ENCODE peak calls at places on chromosomes 11 and 22, in nine cellular contexts. K is heart left ventricle, D is DND-41, P is PC-3, C is right lobe of liver, U is GM12878, G is RWPE1, Z is right atrium auricular region, R is fibroblast of lung. E is an unnamed sample.

GRCh38 chr11:14237333-14237988 is 121.5 kb downstream of the RRAS2 start:
- DNase-seq in C (no peak), P (no peak), U (peak; percentile 76), K (no peak), R (no peak), G (no peak), D (no peak), Z (no peak), E (no peak)

GRCh38 chr11:19597194-19597593 is 115.4 kb upstream of the NAV2 start:
- DNase-seq in Z (no peak), K (no peak), D (no peak), P (peak; percentile 11), R (peak; percentile 73), C (no peak), U (no peak), G (peak; percentile 10), E (no peak)

GRCh38 chr11:64804346-64805210 is 1.6 kb upstream of the MAP4K2 start:
- DNase-seq in G (no peak), D (no peak), K (no peak), R (no peak), C (no peak), Z (no peak), U (no peak), P (no peak), E (no peak)

GRCh38 chr22:17149073-17149815 is 9.8 kb downstream of the HDHD5 start:
- DNase-seq in P (no peak), D (no peak), U (no peak), Z (no peak), K (no peak), G (no peak), R (no peak), C (no peak), E (no peak)

GRCh38 chr11:3745161-3745560 is 52.2 kb downstream of the NUP98 start:
- DNase-seq in D (no peak), G (peak; percentile 50), C (no peak), U (no peak), Z (no peak), P (peak; percentile 89), R (no peak), K (no peak), E (no peak)

GRCh38 chr11:73201249-73201648 is 16.8 kb upstream of the P2RY2 start:
- DNase-seq in D (no peak), C (peak; percentile 44), R (peak; percentile 51), G (no peak), K (no peak), P (no peak), Z (no peak), U (no peak), E (no peak)

GRCh38 chr22:41762980-41763779 is 37.3 kb upstream of the CCDC134 start:
- DNase-seq in D (peak; percentile 39), G (no peak), U (no peak), P (peak; percentile 5), Z (no peak), K (no peak), R (peak; percentile 11), C (no peak), E (no peak)

GRCh38 chr22:29265929-29266328 is 1.9 kb downstream of the RHBDD3 start:
- DNase-seq in R (peak; percentile 38), K (no peak), U (no peak), D (no peak), G (no peak), C (no peak), Z (no peak), P (no peak), E (no peak)

GRCh38 chr11:8318536-8318935 is 54.9 kb upstream of the LMO1 start:
- DNase-seq in C (no peak), P (no peak), R (no peak), K (no peak), U (no peak), D (no peak), G (no peak), Z (no peak), E (no peak)

GRCh38 chr11:126318642-126319373 is 14.9 kb downstream of the DCPS start:
- DNase-seq in U (peak; percentile 55), K (peak; percentile 62), D (peak; percentile 89), R (peak; percentile 96), G (peak; percentile 83), Z (peak; percentile 71), P (peak; percentile 43), C (no peak), E (peak; percentile 59)

GRCh38 chr11:8717876-8718753 is 35.5 kb downstream of the RPL27A start:
- DNase-seq in G (peak; percentile 64), U (no peak), K (peak; percentile 76), D (no peak), P (peak; percentile 73), C (peak; percentile 90), Z (peak; percentile 76), R (peak; percentile 94), E (peak; percentile 39)

GRCh38 chr22:32723632-32724031 is 77.9 kb upstream of the TIMP3 start:
- DNase-seq in G (peak; percentile 73), K (peak; percentile 80), U (peak; percentile 25), C (no peak), D (peak; percentile 90), Z (peak; percentile 70), P (no peak), R (peak; percentile 96), E (peak; percentile 70)

DNA sequence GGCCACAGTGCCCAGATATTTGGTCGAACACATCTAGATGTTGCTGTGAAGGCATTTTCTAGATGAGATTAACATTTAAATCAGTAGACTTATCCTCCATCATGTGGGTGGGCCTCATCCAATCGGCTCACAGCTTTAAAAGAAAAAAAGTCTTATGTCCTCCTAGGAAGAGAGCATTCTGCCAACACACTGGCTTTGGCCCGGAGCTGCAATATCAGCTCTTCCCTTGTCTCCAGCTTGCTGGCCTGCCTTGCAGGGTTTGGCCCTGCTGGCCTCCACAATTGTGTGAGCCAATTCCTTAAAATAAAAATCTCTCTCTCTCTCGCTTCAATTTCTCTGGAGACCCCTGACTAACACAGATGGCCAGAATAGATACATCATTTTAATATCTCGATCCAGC is 13.1 kb upstream of the ABCC8 start:
- DNase-seq in C (no peak), U (no peak), D (no peak), G (no peak), P (no peak), K (no peak), Z (no peak), R (no peak), E (no peak)
- H3K27ac ChIP-seq in C (no peak overlapping the region), U (no peak overlapping the region), D (no peak overlapping the region), G (no peak overlapping the region), P (no peak overlapping the region), K (no peak overlapping the region), Z (no peak overlapping the region), R (no peak overlapping the region), E (no peak overlapping the region)

DNA sequence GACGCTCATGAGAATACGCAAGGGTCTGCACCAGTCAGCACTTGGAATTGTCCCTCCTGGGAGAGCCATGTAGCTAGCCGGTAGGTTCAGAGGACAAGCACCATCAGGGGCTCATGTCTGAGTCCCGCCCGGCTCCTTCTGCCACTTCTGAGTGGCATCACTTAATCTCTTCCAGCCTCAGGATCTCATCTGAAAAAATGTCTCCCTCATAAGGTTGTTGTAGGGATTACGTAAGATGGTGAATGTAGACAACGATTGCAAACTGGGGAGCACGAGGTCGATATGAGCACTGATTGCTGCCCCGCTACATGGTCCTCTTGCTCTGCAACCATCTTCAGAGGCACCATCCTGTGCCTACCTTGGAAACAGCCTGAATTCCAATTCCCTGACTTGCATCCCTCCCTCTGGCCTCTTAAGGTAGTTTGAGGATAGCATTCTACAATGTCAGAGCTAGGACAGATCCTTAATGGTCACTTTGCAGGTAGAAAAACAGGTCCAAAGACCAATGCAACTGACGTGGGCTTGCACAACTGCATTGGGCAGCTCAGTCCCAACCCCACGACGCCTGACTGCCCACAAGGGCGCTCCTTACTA is 115.8 kb upstream of the TMEM45B start:
- DNase-seq in C (no peak), K (no peak), Z (no peak), U (no peak), D (no peak), R (no peak), P (peak; percentile 57), G (no peak), E (no peak)
- TF ChIP-seq CTCF in C (no peak), K (no peak), Z (no peak), U (peak; percentile 7), D (no peak), R (no peak), P (peak; percentile 47), G (no peak), E (no peak)

GRCh38 chr11:33703234-33703633 is 2.6 kb upstream of the C11orf91 start:
- DNase-seq in K (no peak), C (no peak), P (no peak), Z (no peak), R (no peak), G (no peak), D (no peak), U (no peak), E (no peak)
- H3K27ac ChIP-seq in K (peak overlapping the region; percentile 82), C (peak overlapping the region; percentile 69), P (peak overlapping the region; percentile 99), Z (peak overlapping the region; percentile 70), R (peak overlapping the region; percentile 5), G (peak overlapping the region; percentile 85), D (no peak overlapping the region), U (no peak overlapping the region), E (peak overlapping the region; percentile 79)

DNA sequence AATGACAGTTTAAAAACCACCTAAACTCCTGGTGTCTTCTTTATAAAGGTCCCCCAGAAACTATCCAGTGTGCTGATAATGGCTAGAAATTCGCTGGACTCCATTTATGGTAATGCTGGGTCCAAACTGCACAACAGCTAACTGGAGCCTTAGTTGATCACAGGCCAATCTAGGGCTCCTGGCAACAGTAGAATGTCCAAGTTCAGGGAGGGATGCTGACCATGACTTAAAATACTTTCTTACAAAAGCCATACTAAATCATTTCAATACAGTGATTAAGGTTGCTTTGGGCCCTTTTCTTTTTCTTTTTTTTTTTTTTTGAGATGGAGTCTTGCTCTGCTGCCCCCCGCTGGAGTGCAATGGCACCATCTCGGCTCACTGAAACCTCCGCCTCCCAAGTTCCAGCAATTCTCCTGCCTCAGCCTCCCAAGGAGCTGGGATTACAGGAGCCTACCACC is 14.5 kb upstream of the GAB2 start:
- DNase-seq in K (no peak), C (no peak), R (peak; percentile 18), D (peak; percentile 46), P (peak; percentile 37), U (no peak), Z (no peak), G (no peak), E (no peak)
- TF ChIP-seq CTCF in K (peak; percentile 53), C (peak; percentile 46), R (peak; percentile 44), D (peak; percentile 70), P (peak; percentile 67), U (peak; percentile 41), Z (peak; percentile 65), G (peak; percentile 41), E (peak; percentile 44)

DNA sequence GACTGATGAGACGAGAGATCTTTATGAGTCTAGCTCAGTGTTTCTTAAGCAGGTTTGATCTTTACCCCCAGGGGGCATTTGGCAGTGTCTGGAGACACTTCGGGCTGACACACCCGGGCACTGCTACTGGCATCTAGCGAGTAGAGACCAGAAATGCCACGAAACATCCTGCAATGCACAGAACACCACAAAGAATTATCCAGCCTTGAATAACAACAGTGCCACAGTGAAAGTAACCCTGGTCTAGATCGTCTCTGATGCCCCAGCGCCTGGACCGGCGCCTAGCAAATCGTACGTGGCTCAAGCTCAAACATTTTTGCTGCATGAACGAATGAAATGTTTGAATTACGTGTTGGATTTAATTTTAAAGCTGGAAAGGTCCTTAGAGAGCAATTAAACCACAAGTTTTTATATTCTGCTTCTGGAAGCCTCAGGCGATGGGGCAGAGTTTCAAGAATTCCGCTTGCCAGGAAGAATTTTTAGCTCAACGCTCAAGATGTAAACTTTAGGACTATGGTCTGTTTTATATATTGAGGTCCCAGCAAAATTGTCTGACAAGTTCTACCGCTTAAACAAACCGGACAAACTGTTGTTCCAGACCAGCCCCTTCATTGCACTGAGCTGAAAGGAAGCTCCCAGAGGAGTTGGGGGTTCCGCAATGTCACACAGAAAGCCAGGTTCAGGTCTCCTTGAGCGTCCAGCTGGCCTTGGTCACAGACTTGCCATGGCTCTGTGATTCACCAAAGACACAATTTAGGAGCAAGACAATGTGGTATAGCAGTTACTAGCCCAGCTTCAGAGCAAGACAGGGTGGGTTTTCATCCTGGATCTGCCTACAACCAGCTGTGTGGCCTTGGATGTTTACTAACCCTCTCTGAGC is 44.2 kb upstream of the SMTN start:
- DNase-seq in P (peak; percentile 64), R (peak; percentile 65), G (peak; percentile 40), D (peak; percentile 8), Z (no peak), K (peak; percentile 33), U (no peak), C (no peak), E (no peak)
- H3K27ac ChIP-seq in P (no peak overlapping the region), R (peak overlapping the region; percentile 44), G (no peak overlapping the region), D (no peak overlapping the region), Z (peak overlapping the region; percentile 28), K (peak overlapping the region; percentile 72), U (no peak overlapping the region), C (no peak overlapping the region), E (peak overlapping the region; percentile 47)